ENCODE peak calls at places on chromosomes 3 and 15, in four cellular contexts. J, O, H and G are unnamed samples.

GRCh38 chr15:79886119-79886518 is 10.7 kb downstream of the MTHFS start:
- DNase-seq in H (no peak), J (no peak), O (no peak), G (no peak)

GRCh38 chr3:16382852-16383251 is 117.8 kb downstream of the OXNAD1 start:
- DNase-seq in H (no peak), J (no peak), O (no peak), G (no peak)

GRCh38 chr3:153138267-153139210 is 23.5 kb upstream of the RAP2B start:
- DNase-seq in O (no peak), J (peak; percentile 93), H (peak; percentile 65), G (peak; percentile 99)

GRCh38 chr3:130411310-130411709 is 65.8 kb downstream of the COL6A5 start:
- DNase-seq in H (no peak), J (no peak), O (no peak), G (no peak)

GRCh38 chr3:141646760-141647561 is 91.1 kb upstream of the RNF7 start:
- DNase-seq in H (no peak), O (no peak), J (peak; percentile 70), G (peak; percentile 85)

GRCh38 chr3:12608368-12608767 is 51.5 kb downstream of the MKRN2 start:
- DNase-seq in J (no peak), O (no peak), H (no peak), G (no peak)

GRCh38 chr3:63706321-63707085 is 54.0 kb downstream of the SNTN start:
- DNase-seq in O (no peak), J (no peak), H (no peak), G (peak; percentile 86)

GRCh38 chr3:20352547-20353164 is 166.7 kb upstream of the SGO1 start:
- DNase-seq in H (no peak), O (no peak), J (no peak), G (peak; percentile 26)

GRCh38 chr3:31125413-31126020 is 231.1 kb upstream of the GADL1 start:
- DNase-seq in J (no peak), H (no peak), O (no peak), G (no peak)